ENCODE peak calls at places on chromosomes 2 and 18, in ten cellular contexts. V is HCT116, B is IMR-90, E is suprapubic skin, G is tibial nerve, W is right lobe of liver, S is adrenal gland, P is stomach, Z is uterus, D is ovary. M is an unnamed sample.

GRCh38 chr18:67551146-67551545 is 34.6 kb upstream of the DSEL start:
- DNase-seq in S (no peak), G (no peak), V (no peak), Z (no peak), W (no peak), B (no peak), D (no peak), E (no peak), P (no peak), M (no peak)

GRCh38 chr2:45992746-45993475 is 304.3 kb upstream of the EPAS1 start:
- DNase-seq in P (no peak), D (no peak), B (no peak), E (no peak), V (no peak), S (no peak), Z (no peak), W (no peak), G (no peak), M (no peak)

GRCh38 chr2:3450385-3451031 is 68.8 kb downstream of the ADI1 start:
- DNase-seq in P (peak; percentile 25), G (no peak), W (no peak), Z (peak; percentile 18), S (no peak), V (no peak), D (no peak), E (no peak), B (no peak), M (no peak)

GRCh38 chr2:238168196-238168815 is 9.5 kb downstream of the ERFE start:
- DNase-seq in G (no peak), P (no peak), D (no peak), V (no peak), E (no peak), S (no peak), B (no peak), Z (no peak), W (no peak), M (no peak)

GRCh38 chr2:69762513-69763494 is 20.9 kb downstream of the ANXA4 start:
- DNase-seq in V (no peak), P (peak; percentile 42), G (peak; percentile 41), W (no peak), S (no peak), B (no peak), Z (no peak), D (no peak), E (no peak), M (peak; percentile 58)

GRCh38 chr2:38201784-38202183 is 125.8 kb upstream of the CYP1B1 start:
- DNase-seq in Z (no peak), D (no peak), V (no peak), S (no peak), W (no peak), P (no peak), G (no peak), E (no peak), B (peak; percentile 39), M (no peak)

GRCh38 chr2:184534986-184535385 is 63.3 kb upstream of the ZNF804A start:
- DNase-seq in W (no peak), E (no peak), B (no peak), S (no peak), V (no peak), P (no peak), Z (no peak), G (no peak), D (no peak), M (no peak)

GRCh38 chr2:28434600-28434989 is 41.9 kb downstream of the FOSL2 start:
- DNase-seq in W (peak; percentile 86), S (no peak), Z (no peak), G (no peak), B (no peak), D (no peak), P (no peak), E (no peak), V (no peak), M (no peak)

GRCh38 chr18:54843302-54843701 is 15.0 kb downstream of the RAB27B start:
- DNase-seq in E (no peak), B (peak; percentile 31), Z (no peak), W (no peak), S (no peak), D (no peak), G (no peak), V (no peak), P (no peak), M (no peak)

GRCh38 chr2:131039908-131040660 is 53.2 kb downstream of the FAM168B start:
- DNase-seq in P (no peak), W (no peak), E (peak; percentile 58), S (peak; percentile 6), V (no peak), D (no peak), G (no peak), Z (no peak), B (peak; percentile 35), M (peak; percentile 8)

GRCh38 chr18:63140038-63140450 is 179.5 kb downstream of the BCL2 start:
- DNase-seq in Z (no peak), B (no peak), E (no peak), D (no peak), S (no peak), G (no peak), V (no peak), W (no peak), P (no peak), M (no peak)

GRCh38 chr2:162710282-162710891 is 128.2 kb downstream of the KCNH7 start:
- DNase-seq in B (no peak), G (no peak), D (no peak), E (no peak), P (peak; percentile 45), Z (no peak), W (peak; percentile 59), V (no peak), S (peak; percentile 18), M (no peak)

GRCh38 chr2:85437488-85438290 is 19.2 kb downstream of the SH2D6 start:
- DNase-seq in P (peak; percentile 93), W (peak; percentile 90), D (peak; percentile 90), E (peak; percentile 91), V (no peak), G (peak; percentile 85), Z (peak; percentile 89), S (peak; percentile 93), B (peak; percentile 77), M (peak; percentile 84)

GRCh38 chr2:45067859-45068642 is 58.8 kb upstream of the SIX2 start:
- DNase-seq in Z (no peak), W (no peak), G (no peak), E (no peak), V (no peak), D (no peak), S (peak; percentile 14), B (no peak), P (no peak), M (no peak)

GRCh38 chr2:110793034-110793433 is 60.7 kb downstream of the ACOXL start:
- DNase-seq in G (no peak), Z (no peak), D (no peak), S (no peak), P (no peak), W (no peak), B (no peak), V (no peak), E (no peak), M (no peak)
- H3K4me3 ChIP-seq in G (no peak overlapping the region), Z (no peak overlapping the region), D (no peak overlapping the region), S (no peak overlapping the region), P (no peak overlapping the region), W (no peak overlapping the region), B (no peak overlapping the region), V (no peak overlapping the region), E (no peak overlapping the region), M (no peak overlapping the region)

GRCh38 chr2:239576784-239577183 is 176.0 kb upstream of the HDAC4 start:
- DNase-seq in W (peak; percentile 30), V (no peak), P (no peak), E (no peak), D (no peak), G (no peak), B (no peak), Z (no peak), S (no peak), M (no peak)

GRCh38 chr2:239575931-239576445 is 175.2 kb upstream of the HDAC4 start:
- DNase-seq in E (no peak), P (no peak), B (no peak), W (peak; percentile 34), S (no peak), V (no peak), G (no peak), D (no peak), Z (no peak), M (no peak)

GRCh38 chr2:239574054-239574433 is 173.2 kb upstream of the HDAC4 start:
- DNase-seq in E (no peak), P (no peak), Z (no peak), S (no peak), V (no peak), B (no peak), W (no peak), D (no peak), G (no peak), M (no peak)

GRCh38 chr2:239577306-239577705 is 176.5 kb upstream of the HDAC4 start:
- DNase-seq in S (no peak), G (no peak), V (no peak), E (no peak), D (no peak), B (no peak), Z (no peak), P (no peak), W (peak; percentile 29), M (no peak)

GRCh38 chr2:239574434-239575156 is 173.8 kb upstream of the HDAC4 start:
- DNase-seq in B (no peak), W (peak; percentile 42), S (no peak), P (no peak), G (no peak), V (no peak), D (no peak), E (no peak), Z (no peak), M (no peak)
- TF ChIP-seq POLR2A in B (no peak), W (no peak), S (no peak), P (no peak), G (no peak), V (no peak), D (no peak), E (no peak), Z (no peak), M (no peak)

DNA sequence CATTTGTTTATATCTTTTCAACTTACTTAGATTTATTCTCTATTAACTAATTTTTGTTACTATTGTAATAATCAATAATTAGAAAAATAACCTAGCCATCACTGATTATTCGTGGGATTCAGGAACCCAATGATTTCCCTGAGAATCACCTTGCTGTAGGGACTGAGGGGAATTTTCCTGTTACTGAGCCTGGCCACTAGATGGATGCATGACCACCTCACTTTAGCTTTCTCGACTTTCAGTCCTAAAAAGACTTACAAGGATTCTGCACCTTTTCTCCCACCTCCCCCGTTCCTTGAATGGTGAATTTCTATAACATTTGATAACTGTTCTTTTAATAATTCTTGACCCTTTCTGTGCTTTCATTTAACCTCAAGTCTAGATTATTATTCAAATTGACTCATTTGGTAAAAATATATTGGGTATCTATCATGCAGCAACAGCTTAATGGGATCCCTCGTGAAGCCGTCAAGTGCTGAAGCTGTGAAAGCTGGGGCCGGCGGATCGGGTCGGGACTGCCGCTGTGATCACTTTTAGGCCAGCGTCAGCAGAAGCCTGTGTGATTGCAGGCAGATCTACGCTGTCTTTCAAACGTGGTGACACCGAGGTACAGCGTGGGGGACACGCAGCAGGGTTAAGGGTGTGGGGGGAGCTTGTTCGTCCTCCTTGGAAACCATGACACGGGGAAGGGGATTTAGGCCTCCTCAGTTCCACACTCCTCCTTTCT is 38.8 kb upstream of the TMEM18 start:
- DNase-seq in W (no peak), V (peak; percentile 7), G (no peak), E (no peak), S (no peak), P (no peak), D (no peak), B (peak; percentile 27), Z (no peak), M (no peak)
- TF ChIP-seq CTCF in W (peak; percentile 12), V (peak; percentile 34), G (no peak), E (no peak), S (no peak), P (no peak), D (no peak), B (peak; percentile 37), Z (no peak), M (no peak)

GRCh38 chr2:66433695-66433944 is 1.3 kb upstream of the MEIS1 start:
- DNase-seq in W (no peak), P (no peak), V (no peak), G (no peak), S (no peak), B (no peak), E (no peak), Z (no peak), D (no peak), M (no peak)
- H3K4me3 ChIP-seq in W (peak overlapping the region; percentile 64), P (peak overlapping the region; percentile 83), V (no peak overlapping the region), G (peak overlapping the region; percentile 61), S (peak overlapping the region; percentile 66), B (peak overlapping the region; percentile 99), E (peak overlapping the region; percentile 84), Z (peak overlapping the region; percentile 80), D (peak overlapping the region; percentile 80), M (peak overlapping the region; percentile 30)